ENCODE peak calls at places on chromosomes 4 and X, in five cellular contexts. O is right lobe of liver, T is neuronal stem cell, F is PC-3, W is trophoblast cell. K is an unnamed sample. For H3K27me3 and H3K4me1, the result is how much of the 10 kb centered on the place peaks cover.

GRCh38 chr4:110198472-110199419 is at the start of gene ELOVL6:
- DNase-seq in O (peak), T (peak), F (peak), W (peak), K (peak)

GRCh38 chrX:48848847-48849246 is 13.4 kb upstream of the PCSK1N start:
- DNase-seq in O (no peak), T (no peak), F (no peak), W (no peak), K (no peak)

GRCh38 chrX:19646298-19646697 is 131.0 kb upstream of the MAP3K15 start:
- DNase-seq in O (no peak), T (no peak), F (no peak), W (no peak), K (no peak)

GRCh38 chr4:187478292-187479205 is 517.0 kb upstream of the ZFP42 start:
- DNase-seq in O (no peak), T (no peak), F (peak), W (no peak), K (peak)

GRCh38 chrX:10636337-10636736 is 16.0 kb upstream of the MID1 start:
- DNase-seq in O (no peak), T (no peak), F (peak), W (peak), K (peak)

GRCh38 chr4:8251110-8251883 is 18.3 kb upstream of the HTRA3 start:
- DNase-seq in O (no peak), T (no peak), F (no peak), W (no peak), K (no peak)

GRCh38 chrX:48776818-48777439 is 9.5 kb upstream of the GATA1 start:
- DNase-seq in O (no peak), T (no peak), F (no peak), W (no peak), K (no peak)

GRCh38 chrX:154349359-154349935 is 25.0 kb downstream of the FLNA start:
- DNase-seq in O (peak), T (no peak), F (no peak), W (no peak), K (no peak)

GRCh38 chr4:100106982-100107381 is 83.3 kb downstream of the DDIT4L start:
- DNase-seq in O (no peak), T (no peak), F (no peak), W (no peak), K (no peak)

GRCh38 chrX:126697091-126697490 is 122.4 kb upstream of the PRR32 start:
- DNase-seq in O (no peak), T (no peak), F (no peak), W (no peak), K (no peak)

GRCh38 chrX:22126311-22126710 is 94.2 kb downstream of the PHEX start:
- DNase-seq in O (no peak), T (no peak), F (peak), W (no peak), K (no peak)

GRCh38 chr4:168643083-168643795 is 146.4 kb downstream of the PALLD start:
- DNase-seq in O (no peak), T (no peak), F (no peak), W (no peak), K (no peak)

GRCh38 chr4:109406337-109406931 is 27.2 kb upstream of the SEC24B start:
- DNase-seq in O (no peak), T (peak), F (peak), W (peak), K (peak)

GRCh38 chr4:45442466-45442865 is 681.4 kb downstream of the GABRG1 start:
- DNase-seq in O (no peak), T (no peak), F (peak), W (peak), K (peak)

GRCh38 chr4:121642292-121642691 is 54.5 kb downstream of the ANXA5 start:
- DNase-seq in O (no peak), T (no peak), F (no peak), W (peak), K (no peak)

GRCh38 chr4:128483816-128484215 is 196.2 kb upstream of the PGRMC2 start:
- DNase-seq in O (no peak), T (no peak), F (no peak), W (no peak), K (no peak)

GRCh38 chr4:109005523-109005922 is 242.7 kb upstream of the ETNPPL start:
- DNase-seq in O (no peak), T (no peak), F (peak), W (peak), K (peak)

GRCh38 chrX:17082831-17083230 is 136.4 kb downstream of the REPS2 start:
- DNase-seq in O (no peak), T (no peak), F (peak), W (peak), K (peak)

GRCh38 chrX:23292979-23293651 is 41.5 kb upstream of the PTCHD1 start:
- DNase-seq in O (no peak), T (no peak), F (peak), W (no peak), K (no peak)

GRCh38 chr4:81471361-81472248 is at the start of gene RASGEF1B:
- DNase-seq in O (peak), T (peak), F (peak), W (peak), K (peak)

GRCh38 chr4:174318829-174319764 is 35.4 kb downstream of the CEP44 start:
- DNase-seq in O (no peak), T (peak), F (peak), W (peak), K (peak)

GRCh38 chrX:110318664-110318968 is 731 bp upstream of the AMMECR1 start:
- DNase-seq in O (no peak), T (no peak), F (peak), W (peak), K (no peak)

GRCh38 chrX:117936162-117936561 is 180.4 kb downstream of the KLHL13 start:
- DNase-seq in O (no peak), T (no peak), F (peak), W (no peak), K (no peak)

GRCh38 chr4:66052426-66052825 is 382.1 kb upstream of the EPHA5 start:
- DNase-seq in O (no peak), T (no peak), F (no peak), W (no peak), K (no peak)

GRCh38 chr4:55318135-55318534 is 27.9 kb upstream of the SRD5A3 start:
- DNase-seq in O (no peak), T (no peak), F (peak), W (no peak), K (no peak)

GRCh38 chr4:110518889-110519490 is 43.0 kb downstream of the ENPEP start:
- DNase-seq in O (no peak), T (no peak), F (peak), W (peak), K (peak)

GRCh38 chr4:97153042-97153441 is 990.2 kb downstream of the STPG2 start:
- DNase-seq in O (no peak), T (no peak), F (peak), W (peak), K (peak)

GRCh38 chr4:169079942-169080827 is 70.1 kb upstream of the CBR4 start:
- DNase-seq in O (no peak), T (no peak), F (peak), W (peak), K (peak)

GRCh38 chr4:62771656-62772557 is 1571.8 kb downstream of the ADGRL3 start:
- DNase-seq in O (no peak), T (peak), F (no peak), W (no peak), K (no peak)

GRCh38 chr4:6549445-6549844 is 25.5 kb upstream of the MAN2B2 start:
- DNase-seq in O (no peak), T (no peak), F (no peak), W (no peak), K (no peak)

GRCh38 chr4:153651961-153652784 is 31.9 kb upstream of the TLR2 start:
- DNase-seq in O (no peak), T (no peak), F (peak), W (peak), K (peak)

GRCh38 chr4:25378130-25378743 is 1.2 kb downstream of the ANAPC4 start:
- DNase-seq in O (no peak), T (no peak), F (no peak), W (no peak), K (peak)

GRCh38 chrX:99857455-99857854 is 552.6 kb downstream of the PCDH19 start:
- DNase-seq in O (no peak), T (no peak), F (no peak), W (no peak), K (no peak)

GRCh38 chr4:85127653-85128052 is 161.2 kb upstream of the WDFY3 start:
- DNase-seq in O (no peak), T (peak), F (peak), W (peak), K (peak)

GRCh38 chr4:8709729-8710360 is 117.3 kb downstream of the CPZ start:
- DNase-seq in O (no peak), T (no peak), F (no peak), W (no peak), K (no peak)

GRCh38 chrX:1754077-1754476 is 139.2 kb downstream of the ASMT start:
- DNase-seq in O (no peak), T (no peak), F (no peak), W (peak), K (no peak)

GRCh38 chrX:119402588-119402987 is 3.5 kb downstream of the SLC25A43 start:
- DNase-seq in O (no peak), T (no peak), F (no peak), W (no peak), K (no peak)

GRCh38 chr4:79576480-79576803 is 168.4 kb upstream of the GK2 start:
- DNase-seq in O (no peak), T (peak), F (peak), W (peak), K (peak)

GRCh38 chrX:151174581-151175282 is 1.7 kb upstream of the GPR50 start:
- DNase-seq in O (no peak), T (no peak), F (no peak), W (no peak), K (no peak)
- H3K27me3 ChIP-seq in O (under half), T (half or more), F (under half), W (under half), K (under half)

GRCh38 chrX:14029425-14030247 is at the start of gene GEMIN8:
- DNase-seq in O (peak), T (peak), F (peak), W (peak), K (peak)
- H3K4me1 ChIP-seq in O (under half), T (under half), F (under half), W (under half), K (under half)

DNA sequence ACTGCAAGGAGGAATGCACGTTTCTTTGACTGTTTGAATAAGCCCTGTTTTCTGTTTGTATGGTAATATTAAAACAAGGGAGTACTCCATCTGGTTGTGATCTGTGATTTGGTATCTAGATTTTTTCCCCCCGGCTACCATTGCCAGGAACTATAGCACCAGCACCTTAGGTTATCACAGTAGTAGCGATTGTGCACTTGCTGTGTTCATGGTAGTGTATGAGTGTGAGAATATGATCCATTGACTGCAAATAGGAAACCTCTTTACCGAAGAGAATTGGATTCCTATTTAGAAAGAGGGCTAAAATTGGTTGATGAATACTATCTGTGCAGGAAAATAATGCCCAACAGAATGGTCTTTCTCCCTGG is 69.9 kb downstream of the LARP7 start:
- DNase-seq in O (no peak), T (no peak), F (no peak), W (no peak), K (no peak)
- H3K27me3 ChIP-seq in O (under half), T (half or more), F (under half), W (under half), K (under half)

GRCh38 chr4:143357161-143357845 is 20.6 kb downstream of the GAB1 start:
- DNase-seq in O (no peak), T (no peak), F (peak), W (peak), K (peak)
- H3K4me1 ChIP-seq in O (under half), T (under half), F (half or more), W (under half), K (half or more)

GRCh38 chrX:121323337-121323736 is 275.9 kb downstream of the GLUD2 start:
- DNase-seq in O (no peak), T (no peak), F (no peak), W (no peak), K (no peak)
- H3K27me3 ChIP-seq in O (under half), T (under half), F (under half), W (under half), K (under half)

GRCh38 chr4:3385719-3386440 is 55.9 kb upstream of the HGFAC start:
- DNase-seq in O (peak), T (no peak), F (no peak), W (no peak), K (peak)

GRCh38 chr4:3387943-3388348 is 53.8 kb upstream of the HGFAC start:
- DNase-seq in O (peak), T (no peak), F (peak), W (peak), K (peak)

GRCh38 chr4:3388461-3389185 is 53.1 kb upstream of the HGFAC start:
- DNase-seq in O (no peak), T (no peak), F (peak), W (peak), K (peak)

GRCh38 chr4:3386486-3386885 is 55.3 kb upstream of the HGFAC start:
- DNase-seq in O (peak), T (no peak), F (no peak), W (no peak), K (peak)

GRCh38 chr4:3387154-3387942 is 54.4 kb upstream of the HGFAC start:
- DNase-seq in O (no peak), T (no peak), F (no peak), W (peak), K (peak)
- H3K4me1 ChIP-seq in O (under half), T (under half), F (under half), W (under half), K (under half)

K was measured in mammary epithelial cell.